ENCODE peak calls at places on chromosome X, in seven cellular contexts. One of them, this sample, is unnamed.

GRCh38 chrX:80792205-80792604 is 17.5 kb downstream of the BRWD3 start:
- DNase-seq in GM10248: no peak
- DNase-seq in AG08395: no peak
- DNase-seq in RWPE1: no peak
- DNase-seq in NCI-H774: no peak
- DNase-seq in activated T-helper 1 cell treated with anti-CD3 and anti-CD28 coated beads, Interleukin-12 subunit alpha, Interleukin-12 subunit beta, Interleukin-2, Interleukin-4 antibody, amounts not matched to agents 30 ng/mL and 10 ng/mL and 1 ng/mL, durations not matched to agents 14 hours and 24 hours and 36 hours: no peak
- DNase-seq in NCI-H345: no peak
- DNase-seq in this sample: no peak

GRCh38 chrX:37380920-37381319 is 31.8 kb downstream of the PRRG1 start:
- DNase-seq in activated T-helper 1 cell treated with anti-CD3 and anti-CD28 coated beads, Interleukin-12 subunit alpha, Interleukin-12 subunit beta, Interleukin-2, Interleukin-4 antibody, amounts not matched to agents 30 ng/mL and 10 ng/mL and 1 ng/mL, durations not matched to agents 14 hours and 24 hours and 36 hours: no peak
- DNase-seq in NCI-H345: no peak
- DNase-seq in RWPE1: peak
- DNase-seq in NCI-H774: no peak
- DNase-seq in AG08395: peak
- DNase-seq in GM10248: no peak
- DNase-seq in this sample: no peak

GRCh38 chrX:119266364-119266995 is 30.4 kb downstream of the PGRMC1 start:
- DNase-seq in RWPE1: peak
- DNase-seq in AG08395: peak
- DNase-seq in NCI-H774: no peak
- DNase-seq in GM10248: peak
- DNase-seq in activated T-helper 1 cell treated with anti-CD3 and anti-CD28 coated beads, Interleukin-12 subunit alpha, Interleukin-12 subunit beta, Interleukin-2, Interleukin-4 antibody, amounts not matched to agents 30 ng/mL and 10 ng/mL and 1 ng/mL, durations not matched to agents 14 hours and 24 hours and 36 hours: no peak
- DNase-seq in NCI-H345: no peak
- DNase-seq in this sample: peak

GRCh38 chrX:113384628-113385027 is 544.0 kb upstream of the AMOT start:
- DNase-seq in GM10248: no peak
- DNase-seq in activated T-helper 1 cell treated with anti-CD3 and anti-CD28 coated beads, Interleukin-12 subunit alpha, Interleukin-12 subunit beta, Interleukin-2, Interleukin-4 antibody, amounts not matched to agents 30 ng/mL and 10 ng/mL and 1 ng/mL, durations not matched to agents 14 hours and 24 hours and 36 hours: no peak
- DNase-seq in NCI-H774: no peak
- DNase-seq in AG08395: peak
- DNase-seq in RWPE1: peak
- DNase-seq in NCI-H345: no peak
- DNase-seq in this sample: no peak

GRCh38 chrX:10984213-10984612 is 126.9 kb upstream of the HCCS start:
- DNase-seq in RWPE1: no peak
- DNase-seq in AG08395: no peak
- DNase-seq in NCI-H345: no peak
- DNase-seq in NCI-H774: no peak
- DNase-seq in activated T-helper 1 cell treated with anti-CD3 and anti-CD28 coated beads, Interleukin-12 subunit alpha, Interleukin-12 subunit beta, Interleukin-2, Interleukin-4 antibody, amounts not matched to agents 30 ng/mL and 10 ng/mL and 1 ng/mL, durations not matched to agents 14 hours and 24 hours and 36 hours: no peak
- DNase-seq in GM10248: no peak
- DNase-seq in this sample: no peak

GRCh38 chrX:73239242-73239641 is 24.6 kb upstream of the NAP1L2 start:
- DNase-seq in GM10248: no peak
- DNase-seq in RWPE1: no peak
- DNase-seq in AG08395: no peak
- DNase-seq in NCI-H345: no peak
- DNase-seq in NCI-H774: no peak
- DNase-seq in activated T-helper 1 cell treated with anti-CD3 and anti-CD28 coated beads, Interleukin-12 subunit alpha, Interleukin-12 subunit beta, Interleukin-2, Interleukin-4 antibody, amounts not matched to agents 30 ng/mL and 10 ng/mL and 1 ng/mL, durations not matched to agents 14 hours and 24 hours and 36 hours: no peak
- DNase-seq in this sample: no peak

GRCh38 chrX:8738588-8739189 is 6.8 kb upstream of the ANOS1 start:
- DNase-seq in AG08395: peak
- DNase-seq in NCI-H774: no peak
- DNase-seq in RWPE1: no peak
- DNase-seq in NCI-H345: peak
- DNase-seq in GM10248: no peak
- DNase-seq in activated T-helper 1 cell treated with anti-CD3 and anti-CD28 coated beads, Interleukin-12 subunit alpha, Interleukin-12 subunit beta, Interleukin-2, Interleukin-4 antibody, amounts not matched to agents 30 ng/mL and 10 ng/mL and 1 ng/mL, durations not matched to agents 14 hours and 24 hours and 36 hours: no peak
- DNase-seq in this sample: no peak

GRCh38 chrX:85544609-85545008 is 165.1 kb upstream of the POF1B start:
- DNase-seq in activated T-helper 1 cell treated with anti-CD3 and anti-CD28 coated beads, Interleukin-12 subunit alpha, Interleukin-12 subunit beta, Interleukin-2, Interleukin-4 antibody, amounts not matched to agents 30 ng/mL and 10 ng/mL and 1 ng/mL, durations not matched to agents 14 hours and 24 hours and 36 hours: no peak
- DNase-seq in RWPE1: no peak
- DNase-seq in NCI-H345: no peak
- DNase-seq in AG08395: no peak
- DNase-seq in GM10248: no peak
- DNase-seq in NCI-H774: no peak
- DNase-seq in this sample: peak

GRCh38 chrX:132737743-132738142 is 220.7 kb downstream of the HS6ST2 start:
- DNase-seq in RWPE1: peak
- DNase-seq in GM10248: no peak
- DNase-seq in AG08395: no peak
- DNase-seq in activated T-helper 1 cell treated with anti-CD3 and anti-CD28 coated beads, Interleukin-12 subunit alpha, Interleukin-12 subunit beta, Interleukin-2, Interleukin-4 antibody, amounts not matched to agents 30 ng/mL and 10 ng/mL and 1 ng/mL, durations not matched to agents 14 hours and 24 hours and 36 hours: peak
- DNase-seq in NCI-H345: no peak
- DNase-seq in NCI-H774: no peak
- DNase-seq in this sample: no peak

GRCh38 chrX:41665676-41666075 is 23.1 kb upstream of the GPR34 start:
- DNase-seq in RWPE1: no peak
- DNase-seq in activated T-helper 1 cell treated with anti-CD3 and anti-CD28 coated beads, Interleukin-12 subunit alpha, Interleukin-12 subunit beta, Interleukin-2, Interleukin-4 antibody, amounts not matched to agents 30 ng/mL and 10 ng/mL and 1 ng/mL, durations not matched to agents 14 hours and 24 hours and 36 hours: no peak
- DNase-seq in NCI-H774: no peak
- DNase-seq in NCI-H345: no peak
- DNase-seq in AG08395: no peak
- DNase-seq in GM10248: no peak
- DNase-seq in this sample: no peak

GRCh38 chrX:41332988-41333743 is 796 bp upstream of the DDX3X start:
- DNase-seq in GM10248: peak
- DNase-seq in NCI-H345: peak
- DNase-seq in RWPE1: peak
- DNase-seq in NCI-H774: peak
- DNase-seq in AG08395: peak
- DNase-seq in activated T-helper 1 cell treated with anti-CD3 and anti-CD28 coated beads, Interleukin-12 subunit alpha, Interleukin-12 subunit beta, Interleukin-2, Interleukin-4 antibody, amounts not matched to agents 30 ng/mL and 10 ng/mL and 1 ng/mL, durations not matched to agents 14 hours and 24 hours and 36 hours: peak
- DNase-seq in this sample: peak

GRCh38 chrX:39576081-39576701 is 521.6 kb downstream of the BCOR start:
- DNase-seq in GM10248: no peak
- DNase-seq in AG08395: no peak
- DNase-seq in NCI-H774: peak
- DNase-seq in activated T-helper 1 cell treated with anti-CD3 and anti-CD28 coated beads, Interleukin-12 subunit alpha, Interleukin-12 subunit beta, Interleukin-2, Interleukin-4 antibody, amounts not matched to agents 30 ng/mL and 10 ng/mL and 1 ng/mL, durations not matched to agents 14 hours and 24 hours and 36 hours: no peak
- DNase-seq in NCI-H345: peak
- DNase-seq in RWPE1: no peak
- DNase-seq in this sample: no peak

GRCh38 chrX:30620980-30621716 is 32.1 kb upstream of the GK start:
- DNase-seq in NCI-H774: no peak
- DNase-seq in RWPE1: peak
- DNase-seq in NCI-H345: no peak
- DNase-seq in GM10248: no peak
- DNase-seq in activated T-helper 1 cell treated with anti-CD3 and anti-CD28 coated beads, Interleukin-12 subunit alpha, Interleukin-12 subunit beta, Interleukin-2, Interleukin-4 antibody, amounts not matched to agents 30 ng/mL and 10 ng/mL and 1 ng/mL, durations not matched to agents 14 hours and 24 hours and 36 hours: no peak
- DNase-seq in AG08395: peak
- DNase-seq in this sample: no peak

GRCh38 chrX:146409528-146409927 is 400.0 kb upstream of the CXorf51B start:
- DNase-seq in NCI-H345: no peak
- DNase-seq in AG08395: no peak
- DNase-seq in activated T-helper 1 cell treated with anti-CD3 and anti-CD28 coated beads, Interleukin-12 subunit alpha, Interleukin-12 subunit beta, Interleukin-2, Interleukin-4 antibody, amounts not matched to agents 30 ng/mL and 10 ng/mL and 1 ng/mL, durations not matched to agents 14 hours and 24 hours and 36 hours: no peak
- DNase-seq in NCI-H774: no peak
- DNase-seq in RWPE1: no peak
- DNase-seq in GM10248: no peak
- DNase-seq in this sample: no peak

GRCh38 chrX:8726031-8726652 is 5.8 kb downstream of the ANOS1 start:
- DNase-seq in RWPE1: no peak
- DNase-seq in NCI-H345: peak
- DNase-seq in AG08395: no peak
- DNase-seq in NCI-H774: peak
- DNase-seq in activated T-helper 1 cell treated with anti-CD3 and anti-CD28 coated beads, Interleukin-12 subunit alpha, Interleukin-12 subunit beta, Interleukin-2, Interleukin-4 antibody, amounts not matched to agents 30 ng/mL and 10 ng/mL and 1 ng/mL, durations not matched to agents 14 hours and 24 hours and 36 hours: no peak
- DNase-seq in GM10248: no peak
- DNase-seq in this sample: no peak

GRCh38 chrX:22246620-22247019 is 26.1 kb upstream of the CBLL2 start:
- DNase-seq in activated T-helper 1 cell treated with anti-CD3 and anti-CD28 coated beads, Interleukin-12 subunit alpha, Interleukin-12 subunit beta, Interleukin-2, Interleukin-4 antibody, amounts not matched to agents 30 ng/mL and 10 ng/mL and 1 ng/mL, durations not matched to agents 14 hours and 24 hours and 36 hours: no peak
- DNase-seq in NCI-H345: no peak
- DNase-seq in AG08395: peak
- DNase-seq in GM10248: no peak
- DNase-seq in RWPE1: peak
- DNase-seq in NCI-H774: no peak
- DNase-seq in this sample: no peak

GRCh38 chrX:150536455-150537116 is 31.8 kb upstream of the MTM1 start:
- DNase-seq in RWPE1: no peak
- DNase-seq in AG08395: no peak
- DNase-seq in activated T-helper 1 cell treated with anti-CD3 and anti-CD28 coated beads, Interleukin-12 subunit alpha, Interleukin-12 subunit beta, Interleukin-2, Interleukin-4 antibody, amounts not matched to agents 30 ng/mL and 10 ng/mL and 1 ng/mL, durations not matched to agents 14 hours and 24 hours and 36 hours: no peak
- DNase-seq in NCI-H345: no peak
- DNase-seq in GM10248: no peak
- DNase-seq in NCI-H774: no peak
- DNase-seq in this sample: no peak

GRCh38 chrX:103586314-103586646 is 965 bp downstream of the TCEAL4 start:
- DNase-seq in NCI-H345: no peak
- DNase-seq in RWPE1: no peak
- DNase-seq in GM10248: no peak
- DNase-seq in NCI-H774: no peak
- DNase-seq in AG08395: no peak
- DNase-seq in activated T-helper 1 cell treated with anti-CD3 and anti-CD28 coated beads, Interleukin-12 subunit alpha, Interleukin-12 subunit beta, Interleukin-2, Interleukin-4 antibody, amounts not matched to agents 30 ng/mL and 10 ng/mL and 1 ng/mL, durations not matched to agents 14 hours and 24 hours and 36 hours: no peak
- DNase-seq in this sample: no peak

GRCh38 chrX:107773206-107773605 is 2.4 kb downstream of the TSC22D3 start:
- DNase-seq in GM10248: no peak
- DNase-seq in NCI-H774: no peak
- DNase-seq in RWPE1: no peak
- DNase-seq in activated T-helper 1 cell treated with anti-CD3 and anti-CD28 coated beads, Interleukin-12 subunit alpha, Interleukin-12 subunit beta, Interleukin-2, Interleukin-4 antibody, amounts not matched to agents 30 ng/mL and 10 ng/mL and 1 ng/mL, durations not matched to agents 14 hours and 24 hours and 36 hours: no peak
- DNase-seq in AG08395: no peak
- DNase-seq in NCI-H345: no peak
- DNase-seq in this sample: no peak

GRCh38 chrX:153642313-153642654 is 4.7 kb upstream of the DUSP9 start:
- DNase-seq in NCI-H774: no peak
- DNase-seq in NCI-H345: no peak
- DNase-seq in GM10248: no peak
- DNase-seq in activated T-helper 1 cell treated with anti-CD3 and anti-CD28 coated beads, Interleukin-12 subunit alpha, Interleukin-12 subunit beta, Interleukin-2, Interleukin-4 antibody, amounts not matched to agents 30 ng/mL and 10 ng/mL and 1 ng/mL, durations not matched to agents 14 hours and 24 hours and 36 hours: no peak
- DNase-seq in RWPE1: no peak
- DNase-seq in AG08395: no peak
- DNase-seq in this sample: peak

GRCh38 chrX:7204619-7205018 is 56.7 kb upstream of the PUDP start:
- DNase-seq in GM10248: no peak
- DNase-seq in RWPE1: no peak
- DNase-seq in NCI-H345: no peak
- DNase-seq in AG08395: no peak
- DNase-seq in NCI-H774: no peak
- DNase-seq in activated T-helper 1 cell treated with anti-CD3 and anti-CD28 coated beads, Interleukin-12 subunit alpha, Interleukin-12 subunit beta, Interleukin-2, Interleukin-4 antibody, amounts not matched to agents 30 ng/mL and 10 ng/mL and 1 ng/mL, durations not matched to agents 14 hours and 24 hours and 36 hours: no peak
- DNase-seq in this sample: no peak

GRCh38 chrX:38452603-38453002 is 100.2 kb downstream of the OTC start:
- DNase-seq in NCI-H345: peak
- DNase-seq in AG08395: no peak
- DNase-seq in activated T-helper 1 cell treated with anti-CD3 and anti-CD28 coated beads, Interleukin-12 subunit alpha, Interleukin-12 subunit beta, Interleukin-2, Interleukin-4 antibody, amounts not matched to agents 30 ng/mL and 10 ng/mL and 1 ng/mL, durations not matched to agents 14 hours and 24 hours and 36 hours: no peak
- DNase-seq in RWPE1: no peak
- DNase-seq in NCI-H774: peak
- DNase-seq in GM10248: no peak
- DNase-seq in this sample: no peak

GRCh38 chrX:153770606-153771175 is 6.6 kb downstream of the PLXNB3 start:
- DNase-seq in NCI-H774: no peak
- DNase-seq in RWPE1: no peak
- DNase-seq in activated T-helper 1 cell treated with anti-CD3 and anti-CD28 coated beads, Interleukin-12 subunit alpha, Interleukin-12 subunit beta, Interleukin-2, Interleukin-4 antibody, amounts not matched to agents 30 ng/mL and 10 ng/mL and 1 ng/mL, durations not matched to agents 14 hours and 24 hours and 36 hours: no peak
- DNase-seq in AG08395: no peak
- DNase-seq in NCI-H345: no peak
- DNase-seq in GM10248: no peak
- DNase-seq in this sample: peak

GRCh38 chrX:103878466-103879151 is 46.6 kb upstream of the RAB9B start:
- DNase-seq in RWPE1: peak
- DNase-seq in NCI-H345: no peak
- DNase-seq in activated T-helper 1 cell treated with anti-CD3 and anti-CD28 coated beads, Interleukin-12 subunit alpha, Interleukin-12 subunit beta, Interleukin-2, Interleukin-4 antibody, amounts not matched to agents 30 ng/mL and 10 ng/mL and 1 ng/mL, durations not matched to agents 14 hours and 24 hours and 36 hours: no peak
- DNase-seq in NCI-H774: no peak
- DNase-seq in AG08395: peak
- DNase-seq in GM10248: no peak
- DNase-seq in this sample: no peak

This sample was measured in GM13977.